ENCODE peak calls at places on chromosomes 1 and 21, in four cellular contexts. One of them, this sample, is unnamed.
A peak's percentile ranks its signal among the peaks of the same experiment; 100 is the strongest.

GRCh38 chr21:40905251-40905650 is 58.3 kb upstream of the DSCAM start:
- DNase-seq in GM06990: no peak
- DNase-seq in cardiac muscle cell: no peak
- DNase-seq in colonic mucosa: no peak
- DNase-seq in this sample: no peak

GRCh38 chr1:204950353-204951001 is 79.8 kb downstream of the NFASC start:
- DNase-seq in colonic mucosa: no peak
- DNase-seq in cardiac muscle cell: no peak
- DNase-seq in GM06990: no peak
- DNase-seq in this sample: no peak

GRCh38 chr1:177505905-177506590 is 335.3 kb downstream of the BRINP2 start:
- DNase-seq in GM06990: no peak
- DNase-seq in colonic mucosa: no peak
- DNase-seq in cardiac muscle cell: peak; percentile 7
- DNase-seq in this sample: no peak

GRCh38 chr1:46413596-46413985 is 19.5 kb downstream of the FAAH start:
- DNase-seq in colonic mucosa: no peak
- DNase-seq in cardiac muscle cell: peak; percentile 12
- DNase-seq in GM06990: no peak
- DNase-seq in this sample: no peak

GRCh38 chr1:62436039-62436465 is 797 bp upstream of the USP1 start:
- DNase-seq in GM06990: peak; percentile 99
- DNase-seq in cardiac muscle cell: no peak
- DNase-seq in colonic mucosa: no peak
- DNase-seq in this sample: peak; percentile 93

GRCh38 chr1:18491168-18491567 is 10.4 kb downstream of the KLHDC7A start:
- DNase-seq in colonic mucosa: no peak
- DNase-seq in GM06990: no peak
- DNase-seq in cardiac muscle cell: no peak
- DNase-seq in this sample: no peak

GRCh38 chr1:231606712-231607111 is 19.9 kb upstream of the DISC1 start:
- DNase-seq in GM06990: no peak
- DNase-seq in colonic mucosa: no peak
- DNase-seq in cardiac muscle cell: no peak
- DNase-seq in this sample: no peak

GRCh38 chr1:9244501-9245229 is 10.1 kb downstream of the H6PD start:
- DNase-seq in GM06990: no peak
- DNase-seq in colonic mucosa: peak; percentile 80
- DNase-seq in cardiac muscle cell: peak; percentile 66
- DNase-seq in this sample: peak; percentile 67

GRCh38 chr1:151405167-151405951 is 6.0 kb downstream of the PSMB4 start:
- DNase-seq in cardiac muscle cell: no peak
- DNase-seq in colonic mucosa: no peak
- DNase-seq in GM06990: no peak
- DNase-seq in this sample: no peak

GRCh38 chr1:153616144-153616884 is at the start of gene S100A14:
- DNase-seq in cardiac muscle cell: no peak
- DNase-seq in colonic mucosa: peak; percentile 94
- DNase-seq in GM06990: no peak
- DNase-seq in this sample: peak; percentile 84

GRCh38 chr1:109252893-109253802 is 3.8 kb downstream of the CELSR2 start:
- DNase-seq in GM06990: no peak
- DNase-seq in cardiac muscle cell: peak; percentile 38
- DNase-seq in colonic mucosa: no peak
- DNase-seq in this sample: peak; percentile 42

GRCh38 chr1:215052256-215052655 is 30.3 kb upstream of the KCNK2 start:
- DNase-seq in cardiac muscle cell: no peak
- DNase-seq in GM06990: no peak
- DNase-seq in colonic mucosa: no peak
- DNase-seq in this sample: no peak

GRCh38 chr1:184150776-184151531 is 99.4 kb downstream of the TSEN15 start:
- DNase-seq in cardiac muscle cell: peak; percentile 41
- DNase-seq in colonic mucosa: no peak
- DNase-seq in GM06990: no peak
- DNase-seq in this sample: peak; percentile 20

DNA sequence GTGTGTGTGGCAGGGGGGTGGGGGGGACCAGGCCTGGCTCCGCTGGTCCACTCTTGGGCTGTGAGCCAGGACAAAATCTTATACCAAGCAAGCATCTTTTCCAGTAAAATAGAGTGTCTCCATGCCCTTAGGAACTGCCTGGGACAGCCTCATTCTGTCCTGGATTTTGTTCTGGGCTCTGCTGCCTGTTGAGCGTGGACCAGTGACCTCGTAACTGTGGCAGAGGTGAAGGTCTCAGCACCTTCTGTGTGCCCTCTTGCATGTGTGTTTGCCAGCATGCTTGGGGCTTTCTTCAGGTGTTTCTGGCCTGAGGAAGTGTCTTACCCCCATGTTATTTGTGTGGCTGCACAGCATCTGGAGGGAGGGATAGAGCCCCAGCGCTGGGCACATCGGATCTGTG is 45.7 kb downstream of the GALNT2 start:
- DNase-seq in cardiac muscle cell: no peak
- DNase-seq in GM06990: no peak
- DNase-seq in colonic mucosa: no peak
- DNase-seq in this sample: no peak
- H3K36me3 ChIP-seq in cardiac muscle cell: no peaks in the 10 kb centered on the region
- H3K36me3 ChIP-seq in GM06990: no peaks in the 10 kb centered on the region
- H3K36me3 ChIP-seq in colonic mucosa: no peaks in the 10 kb centered on the region
- H3K36me3 ChIP-seq in this sample: no peaks in the 10 kb centered on the region

DNA sequence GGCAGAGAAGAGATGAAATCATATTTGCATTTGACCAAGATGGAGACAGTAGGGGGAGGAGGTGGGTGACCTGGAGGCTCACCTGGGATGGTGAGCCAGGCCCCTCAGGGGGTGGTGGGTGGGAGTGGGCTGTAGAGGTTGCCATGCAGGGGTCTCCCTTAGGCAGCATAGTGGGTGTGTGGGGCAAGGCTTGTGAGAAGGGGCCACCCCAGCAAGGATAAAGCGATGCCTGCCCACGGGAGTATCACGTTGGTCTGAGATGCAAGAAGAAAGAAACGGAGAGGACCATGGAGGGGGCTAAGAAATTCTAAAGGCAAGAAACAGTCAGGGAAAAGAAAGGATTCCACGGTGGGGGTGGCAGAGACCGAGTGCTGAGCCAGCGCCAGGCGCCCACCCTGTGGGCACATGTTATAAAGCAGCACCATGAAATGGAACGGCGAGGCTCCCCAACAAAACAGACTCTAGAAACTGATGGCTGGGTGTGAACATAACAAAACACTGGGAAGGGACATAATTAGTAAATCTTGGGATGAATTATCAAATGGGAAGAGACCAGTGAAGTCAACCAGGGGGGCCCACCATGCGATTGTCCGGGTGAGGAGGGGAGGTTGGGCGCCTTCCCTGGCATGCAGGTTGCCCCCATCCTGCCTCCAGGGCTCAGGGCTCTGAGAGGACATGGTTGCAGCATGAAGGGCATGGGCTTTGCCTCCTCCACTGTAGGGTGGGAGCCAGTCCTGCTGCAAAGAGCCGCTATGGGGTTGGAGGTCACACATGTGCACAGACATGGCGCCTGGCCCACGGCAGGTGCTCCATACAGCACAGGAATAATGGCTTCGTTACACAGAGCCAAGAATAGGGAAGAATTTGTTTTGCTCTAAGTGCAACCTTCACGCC is 11.9 kb upstream of the C2CD2 start:
- DNase-seq in cardiac muscle cell: no peak
- DNase-seq in GM06990: no peak
- DNase-seq in colonic mucosa: no peak
- DNase-seq in this sample: no peak
- TF ChIP-seq CTCF in cardiac muscle cell: no peak
- TF ChIP-seq CTCF in GM06990: no peak
- TF ChIP-seq CTCF in colonic mucosa: no peak
- TF ChIP-seq CTCF in this sample: no peak

GRCh38 chr1:30871276-30871871 is 37.2 kb downstream of the SDC3 start:
- DNase-seq in colonic mucosa: no peak
- DNase-seq in GM06990: no peak
- DNase-seq in cardiac muscle cell: no peak
- DNase-seq in this sample: no peak
- H3K36me3 ChIP-seq in colonic mucosa: no peaks in the 10 kb centered on the region
- H3K36me3 ChIP-seq in GM06990: no peaks in the 10 kb centered on the region
- H3K36me3 ChIP-seq in cardiac muscle cell: peaks cover 3% of the 10 kb centered on the region
- H3K36me3 ChIP-seq in this sample: no peaks in the 10 kb centered on the region

DNA sequence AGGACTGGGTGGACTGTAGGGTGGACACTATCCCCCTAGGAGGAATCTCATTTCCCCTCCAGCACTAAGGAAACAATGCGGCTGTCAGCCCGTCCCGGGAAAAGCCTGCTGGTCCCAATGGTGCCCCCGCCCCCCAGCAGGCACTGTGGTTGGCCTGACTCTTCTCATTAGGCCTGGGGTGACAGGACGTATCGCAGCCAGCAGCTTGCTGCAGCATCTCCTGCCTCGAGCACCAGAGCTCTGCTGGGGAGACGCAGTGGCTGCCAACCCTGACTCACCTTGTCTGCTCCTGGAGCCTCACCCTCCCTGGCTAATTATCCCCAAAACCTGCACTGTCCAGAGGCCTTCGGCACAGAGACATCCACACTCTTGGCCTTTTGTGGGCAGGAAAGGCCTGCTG is 115.1 kb upstream of the GJB5 start:
- DNase-seq in cardiac muscle cell: no peak
- DNase-seq in GM06990: no peak
- DNase-seq in colonic mucosa: no peak
- DNase-seq in this sample: no peak
- TF ChIP-seq CTCF in cardiac muscle cell: no peak
- TF ChIP-seq CTCF in GM06990: no peak
- TF ChIP-seq CTCF in colonic mucosa: no peak
- TF ChIP-seq CTCF in this sample: no peak